ENCODE peak calls at places on chromosome 3, in four cellular contexts. K is progenitor cell of endocrine pancreas, X is endothelial cell, I is LNCaP clone FGC. V is an unnamed sample.

GRCh38 chr3:129745253-129745652 is 138.8 kb upstream of the PLXND1 start:
- DNase-seq in X (no peak), I (no peak), K (no peak), V (no peak)

GRCh38 chr3:14345496-14346150 is 56.8 kb upstream of the SLC6A6 start:
- DNase-seq in X (no peak), K (no peak), I (no peak), V (no peak)

GRCh38 chr3:39177708-39178332 is 14.6 kb downstream of the XIRP1 start:
- DNase-seq in I (peak), K (peak), X (peak), V (peak)

GRCh38 chr3:164465172-164465571 is 613.1 kb downstream of the SI start:
- DNase-seq in I (no peak), X (no peak), K (no peak), V (no peak)

GRCh38 chr3:156332304-156332703 is 211.9 kb downstream of the KCNAB1 start:
- DNase-seq in X (no peak), K (no peak), I (no peak), V (no peak)

GRCh38 chr3:82038536-82038935 is 277.1 kb upstream of the GBE1 start:
- DNase-seq in X (no peak), K (no peak), I (no peak), V (no peak)

GRCh38 chr3:154615451-154615850 is 185.5 kb upstream of the GPR149 start:
- DNase-seq in X (no peak), K (no peak), I (no peak), V (no peak)

GRCh38 chr3:135531996-135532395 is 433.5 kb upstream of the PPP2R3A start:
- DNase-seq in X (no peak), I (no peak), K (no peak), V (no peak)

GRCh38 chr3:196115678-196116083 is 33.8 kb upstream of the TFRC start:
- DNase-seq in X (no peak), K (no peak), I (no peak), V (no peak)

GRCh38 chr3:57160046-57160730 is 5.0 kb downstream of the IL17RD start:
- DNase-seq in X (no peak), I (no peak), K (no peak), V (no peak)

GRCh38 chr3:127738192-127738840 is 65.6 kb downstream of the ABTB1 start:
- DNase-seq in X (no peak), K (no peak), I (peak), V (no peak)

GRCh38 chr3:153706706-153707105 is 414.5 kb upstream of the ARHGEF26 start:
- DNase-seq in K (no peak), X (no peak), I (no peak), V (no peak)

GRCh38 chr3:150956376-150956775 is 16.2 kb downstream of the CLRN1 start:
- DNase-seq in K (no peak), X (no peak), I (no peak), V (no peak)

GRCh38 chr3:46845397-46845859 is 17.8 kb downstream of the MYL3 start:
- DNase-seq in X (peak), K (no peak), I (no peak), V (no peak)

GRCh38 chr3:149373235-149374125 is 4.0 kb downstream of the TM4SF1 start:
- DNase-seq in I (no peak), K (no peak), X (no peak), V (no peak)

GRCh38 chr3:33372218-33373081 is 67.8 kb downstream of the UBP1 start:
- DNase-seq in K (no peak), I (peak), X (peak), V (no peak)

GRCh38 chr3:163768048-163768447 is 1310.2 kb downstream of the SI start:
- DNase-seq in K (no peak), X (no peak), I (no peak), V (no peak)

GRCh38 chr3:35932995-35933394 is 293.7 kb downstream of the ARPP21 start:
- DNase-seq in I (no peak), K (no peak), X (no peak), V (no peak)

GRCh38 chr3:156691920-156692319 is 17.5 kb downstream of the TIPARP start:
- DNase-seq in I (no peak), X (no peak), K (no peak), V (no peak)

GRCh38 chr3:127959041-127959440 is 44.0 kb downstream of the KBTBD12 start:
- DNase-seq in I (no peak), K (no peak), X (no peak), V (no peak)

GRCh38 chr3:174202561-174202960 is 656.6 kb upstream of the NAALADL2 start:
- DNase-seq in X (no peak), I (no peak), K (no peak), V (no peak)

GRCh38 chr3:159170436-159171003 is 368.7 kb downstream of the MFSD1 start:
- DNase-seq in X (no peak), K (no peak), I (no peak), V (no peak)

GRCh38 chr3:49132437-49133225 is at the start of gene LAMB2:
- DNase-seq in I (no peak), K (peak), X (peak), V (peak)

GRCh38 chr3:149277338-149277813 is 55.7 kb upstream of the CP start:
- DNase-seq in I (peak), X (no peak), K (no peak), V (no peak)

GRCh38 chr3:108404409-108404808 is 106.0 kb downstream of the MYH15 start:
- DNase-seq in X (no peak), I (no peak), K (no peak), V (no peak)

GRCh38 chr3:69186575-69187093 is 64.2 kb upstream of the LMOD3 start:
- DNase-seq in I (no peak), K (no peak), X (no peak), V (no peak)

GRCh38 chr3:150495563-150496168 is 50.6 kb downstream of the SERP1 start:
- DNase-seq in I (no peak), K (no peak), X (peak), V (no peak)

GRCh38 chr3:58898513-58898912 is 151.3 kb downstream of the CFAP20DC start:
- DNase-seq in I (no peak), X (no peak), K (no peak), V (no peak)

GRCh38 chr3:185250247-185250646 is 3.6 kb downstream of the EHHADH start:
- DNase-seq in X (no peak), I (no peak), K (no peak), V (no peak)

GRCh38 chr3:66577804-66578203 is 77.0 kb upstream of the LRIG1 start:
- DNase-seq in I (no peak), X (no peak), K (no peak), V (no peak)

GRCh38 chr3:67661079-67661478 is 6.7 kb upstream of the SUCLG2 start:
- DNase-seq in K (no peak), X (no peak), I (no peak), V (no peak)

GRCh38 chr3:165749241-165749640 is 88.0 kb downstream of the BCHE start:
- DNase-seq in K (no peak), I (no peak), X (no peak), V (no peak)

GRCh38 chr3:64462203-64463120 is 225.3 kb downstream of the ADAMTS9 start:
- DNase-seq in I (no peak), K (no peak), X (no peak), V (no peak)

GRCh38 chr3:98732239-98733054 is 30.7 kb upstream of the ST3GAL6 start:
- DNase-seq in I (no peak), K (peak), X (peak), V (no peak)

GRCh38 chr3:146165844-146166243 is 4.9 kb upstream of the PLOD2 start:
- DNase-seq in K (no peak), I (no peak), X (no peak), V (no peak)

GRCh38 chr3:128369881-128370642 is 96.6 kb downstream of the DNAJB8 start:
- DNase-seq in I (no peak), K (no peak), X (no peak), V (no peak)

GRCh38 chr3:194344012-194344411 is 7.1 kb downstream of the CPN2 start:
- DNase-seq in K (peak), I (no peak), X (peak), V (peak)

GRCh38 chr3:44240061-44240460 is 1.6 kb upstream of the TOPAZ1 start:
- DNase-seq in I (no peak), K (no peak), X (no peak), V (no peak)

GRCh38 chr3:119658994-119659393 is 1.4 kb downstream of the POPDC2 start:
- DNase-seq in X (no peak), I (no peak), K (no peak), V (no peak)